ENCODE peak calls at places on chromosomes 2 and 18, in five cellular contexts. D, C, L, N and A are unnamed samples.

GRCh38 chr2:9344434-9344833 is 78.9 kb downstream of the ITGB1BP1 start:
- DNase-seq in L (no peak), C (no peak), D (no peak), N (no peak), A (no peak)

GRCh38 chr2:110813896-110814295 is 81.5 kb downstream of the ACOXL start:
- DNase-seq in N (no peak), C (no peak), D (no peak), L (no peak), A (no peak)

GRCh38 chr2:6073260-6074141 is 381.3 kb downstream of the SOX11 start:
- DNase-seq in D (no peak), N (no peak), L (peak), C (no peak), A (no peak)

GRCh38 chr2:18620867-18621266 is 31.5 kb upstream of the NT5C1B start:
- DNase-seq in N (no peak), C (no peak), D (no peak), L (no peak), A (no peak)

GRCh38 chr2:108910541-108911396 is 78.3 kb downstream of the EDAR start:
- DNase-seq in D (no peak), L (no peak), N (no peak), C (peak), A (no peak)

GRCh38 chr2:96870631-96871255 is 863 bp upstream of the SEMA4C start:
- DNase-seq in L (no peak), C (peak), N (peak), D (no peak), A (no peak)

GRCh38 chr18:10681581-10682367 is 155.9 kb downstream of the NAPG start:
- DNase-seq in C (no peak), N (no peak), D (no peak), L (no peak), A (no peak)

GRCh38 chr18:1062592-1062991 is 157.9 kb downstream of the ADCYAP1 start:
- DNase-seq in D (peak), L (no peak), N (no peak), C (no peak), A (no peak)

GRCh38 chr2:8851811-8852560 is 14.6 kb upstream of the KIDINS220 start:
- DNase-seq in D (peak), C (no peak), N (no peak), L (no peak), A (no peak)

GRCh38 chr2:133906926-133907325 is 338.7 kb upstream of the NCKAP5 start:
- DNase-seq in C (no peak), L (no peak), N (no peak), D (no peak), A (no peak)

GRCh38 chr2:39433586-39434195 is 3.4 kb downstream of the MAP4K3 start:
- DNase-seq in D (peak), N (no peak), L (no peak), C (no peak), A (no peak)

GRCh38 chr2:235026137-235026536 is 74.3 kb downstream of the SH3BP4 start:
- DNase-seq in C (no peak), D (peak), N (peak), L (no peak), A (no peak)

GRCh38 chr2:71685073-71685848 is 231.9 kb downstream of the DYSF start:
- DNase-seq in N (no peak), C (no peak), D (no peak), L (no peak), A (no peak)

GRCh38 chr18:28559511-28559910 is 382.6 kb upstream of the CDH2 start:
- DNase-seq in L (no peak), N (no peak), C (no peak), D (no peak), A (no peak)

GRCh38 chr2:70850905-70851304 is 15.3 kb upstream of the CD207 start:
- DNase-seq in D (peak), C (no peak), N (no peak), L (no peak), A (no peak)

GRCh38 chr2:11675423-11676112 is 5.6 kb upstream of the NTSR2 start:
- DNase-seq in C (no peak), L (no peak), N (no peak), D (peak), A (no peak)

GRCh38 chr18:33232318-33232626 is 208.2 kb downstream of the CCDC178 start:
- DNase-seq in L (no peak), D (no peak), N (no peak), C (no peak), A (no peak)